ENCODE peak calls at places on chromosomes 6 and 20, in nine cellular contexts. D is spleen, K is H7, F is mammary epithelial cell, V is RWPE2, S is fibroblast of lung, A is fibroblast of pulmonary artery, U is SJSA1, Q is transverse colon. E is an unnamed sample.

GRCh38 chr6:131787955-131788712 is 19.7 kb upstream of the ENPP1 start:
- DNase-seq in D (no peak), K (no peak), F (no peak), V (no peak), S (peak; percentile 52), A (no peak), U (no peak), Q (no peak), E (no peak)

GRCh38 chr20:10040070-10040970 is 5.5 kb downstream of the ANKEF1 start:
- DNase-seq in D (no peak), K (no peak), F (peak; percentile 79), V (no peak), S (peak; percentile 85), A (peak; percentile 47), U (peak; percentile 50), Q (no peak), E (peak; percentile 13)

GRCh38 chr20:38001981-38002380 is 31.3 kb downstream of the TTI1 start:
- DNase-seq in D (no peak), K (no peak), F (no peak), V (no peak), S (peak; percentile 34), A (peak; percentile 54), U (no peak), Q (no peak), E (no peak)

GRCh38 chr6:45461486-45461885 is 83.8 kb upstream of the SUPT3H start:
- DNase-seq in D (no peak), K (no peak), F (no peak), V (no peak), S (no peak), A (peak; percentile 35), U (no peak), Q (no peak), E (no peak)

GRCh38 chr6:26105842-26106241 is 18.6 kb downstream of the HFE start:
- DNase-seq in D (no peak), K (no peak), F (no peak), V (no peak), S (no peak), A (no peak), U (no peak), Q (no peak), E (no peak)

GRCh38 chr6:84019812-84020211 is 13.8 kb upstream of the MRAP2 start:
- DNase-seq in D (no peak), K (no peak), F (no peak), V (no peak), S (no peak), A (no peak), U (no peak), Q (no peak), E (no peak)

GRCh38 chr6:41577356-41577864 is 31.2 kb downstream of the FOXP4 start:
- DNase-seq in D (no peak), K (no peak), F (no peak), V (no peak), S (no peak), A (no peak), U (no peak), Q (no peak), E (no peak)

GRCh38 chr6:17432356-17432755 is 39.0 kb downstream of the CAP2 start:
- DNase-seq in D (no peak), K (no peak), F (no peak), V (no peak), S (peak; percentile 64), A (peak; percentile 39), U (no peak), Q (no peak), E (no peak)

GRCh38 chr20:53578492-53579222 is 15.0 kb downstream of the ZNF217 start:
- DNase-seq in D (no peak), K (peak; percentile 69), F (peak; percentile 75), V (no peak), S (peak; percentile 95), A (peak; percentile 96), U (peak; percentile 62), Q (peak; percentile 51), E (peak; percentile 77)

GRCh38 chr20:2826655-2827054 is 10.5 kb downstream of the TMEM239 start:
- DNase-seq in D (no peak), K (no peak), F (no peak), V (no peak), S (no peak), A (no peak), U (no peak), Q (no peak), E (no peak)

GRCh38 chr20:21102691-21103311 is 3.4 kb downstream of the LINC00237 start:
- DNase-seq in D (peak; percentile 84), K (peak; percentile 78), F (peak; percentile 35), V (no peak), S (no peak), A (peak; percentile 7), U (no peak), Q (peak; percentile 47), E (no peak)

GRCh38 chr6:5471637-5472430 is 210.5 kb downstream of the FARS2 start:
- DNase-seq in D (no peak), K (peak; percentile 42), F (no peak), V (no peak), S (no peak), A (no peak), U (no peak), Q (no peak), E (no peak)

GRCh38 chr6:158666637-158667359 is 16.9 kb downstream of the SYTL3 start:
- DNase-seq in D (no peak), K (no peak), F (no peak), V (no peak), S (peak; percentile 89), A (peak; percentile 71), U (no peak), Q (no peak), E (no peak)

GRCh38 chr6:12343122-12343439 is 52.9 kb downstream of the EDN1 start:
- DNase-seq in D (no peak), K (no peak), F (no peak), V (no peak), S (no peak), A (no peak), U (no peak), Q (no peak), E (no peak)

GRCh38 chr6:158521759-158522158 is 38.1 kb upstream of the TMEM181 start:
- DNase-seq in D (no peak), K (no peak), F (no peak), V (no peak), S (no peak), A (no peak), U (peak; percentile 6), Q (no peak), E (no peak)

GRCh38 chr6:39476151-39476550 is 153.6 kb upstream of the KCNK16 start:
- DNase-seq in D (no peak), K (no peak), F (no peak), V (no peak), S (no peak), A (no peak), U (no peak), Q (no peak), E (no peak)

GRCh38 chr6:144062757-144063156 is 32.6 kb downstream of the SF3B5 start:
- DNase-seq in D (no peak), K (peak; percentile 12), F (no peak), V (no peak), S (no peak), A (no peak), U (no peak), Q (no peak), E (no peak)
- H3K4me3 ChIP-seq in D (peak overlapping the region; percentile 79), K (no peak overlapping the region), F (no peak overlapping the region), V (no peak overlapping the region), S (no peak overlapping the region), A (no peak overlapping the region), U (no peak overlapping the region), Q (no peak overlapping the region), E (no peak overlapping the region)

DNA sequence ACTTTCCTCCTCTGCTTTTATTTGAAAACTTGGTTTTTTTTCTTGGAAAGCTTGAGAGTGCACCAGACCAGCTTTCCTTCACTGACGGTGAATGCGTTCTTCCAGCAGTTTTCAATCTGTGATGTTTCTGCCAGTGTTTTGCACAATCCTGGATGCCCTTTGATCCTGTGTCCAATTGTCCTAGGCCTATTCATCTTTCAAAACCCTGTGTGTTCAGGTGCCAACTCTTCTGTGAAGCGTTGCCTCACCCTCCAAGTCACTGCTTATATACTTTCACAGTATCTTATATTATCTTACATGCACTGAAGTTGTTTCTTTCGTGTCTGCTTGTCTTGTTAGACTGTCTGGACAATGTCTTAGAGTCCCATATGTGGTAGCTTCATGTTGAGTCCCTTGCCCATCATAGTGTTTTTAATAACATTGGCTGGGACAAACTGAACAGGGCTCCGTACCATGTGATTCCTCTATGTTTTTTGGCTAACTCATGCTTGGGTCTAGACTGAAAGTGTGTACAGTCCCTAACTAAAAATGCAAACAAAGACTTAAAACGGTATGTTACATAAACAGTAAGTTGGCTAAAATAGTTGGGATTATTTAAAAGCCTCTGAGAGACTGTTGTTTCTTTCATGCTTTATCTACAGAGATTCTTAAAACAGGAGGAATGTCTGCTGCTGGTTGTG is 2.0 kb downstream of the RNF217 start:
- DNase-seq in D (no peak), K (no peak), F (no peak), V (no peak), S (peak; percentile 88), A (peak; percentile 90), U (no peak), Q (peak; percentile 51), E (no peak)
- H3K4me3 ChIP-seq in D (peak overlapping the region; percentile 67), K (no peak overlapping the region), F (peak overlapping the region; percentile 74), V (peak overlapping the region; percentile 91), S (peak overlapping the region; percentile 81), A (peak overlapping the region; percentile 84), U (peak overlapping the region; percentile 90), Q (peak overlapping the region; percentile 96), E (peak overlapping the region; percentile 90)

DNA sequence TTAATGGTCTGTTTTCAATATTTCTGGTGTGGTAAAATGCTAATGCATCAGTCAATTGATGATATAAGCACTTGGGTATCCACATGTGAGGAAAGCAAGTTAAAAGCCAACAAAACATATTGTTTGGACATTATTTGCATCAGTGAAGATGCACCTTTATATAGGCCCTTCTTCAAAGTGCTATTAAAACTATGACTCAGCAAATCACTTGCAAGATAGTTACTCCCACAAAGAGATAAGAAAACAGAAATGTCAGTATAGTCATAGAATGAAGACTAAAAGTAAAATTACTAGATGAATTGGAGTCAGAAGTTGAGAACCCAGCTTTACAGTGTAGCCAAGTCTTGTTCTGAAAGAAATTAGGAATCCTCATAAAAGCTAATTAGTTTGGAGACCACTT is 14.6 kb upstream of the GRM1 start:
- DNase-seq in D (no peak), K (no peak), F (no peak), V (no peak), S (no peak), A (no peak), U (no peak), Q (no peak), E (no peak)
- H3K4me3 ChIP-seq in D (no peak overlapping the region), K (no peak overlapping the region), F (no peak overlapping the region), V (no peak overlapping the region), S (no peak overlapping the region), A (no peak overlapping the region), U (no peak overlapping the region), Q (no peak overlapping the region), E (no peak overlapping the region)

DNA sequence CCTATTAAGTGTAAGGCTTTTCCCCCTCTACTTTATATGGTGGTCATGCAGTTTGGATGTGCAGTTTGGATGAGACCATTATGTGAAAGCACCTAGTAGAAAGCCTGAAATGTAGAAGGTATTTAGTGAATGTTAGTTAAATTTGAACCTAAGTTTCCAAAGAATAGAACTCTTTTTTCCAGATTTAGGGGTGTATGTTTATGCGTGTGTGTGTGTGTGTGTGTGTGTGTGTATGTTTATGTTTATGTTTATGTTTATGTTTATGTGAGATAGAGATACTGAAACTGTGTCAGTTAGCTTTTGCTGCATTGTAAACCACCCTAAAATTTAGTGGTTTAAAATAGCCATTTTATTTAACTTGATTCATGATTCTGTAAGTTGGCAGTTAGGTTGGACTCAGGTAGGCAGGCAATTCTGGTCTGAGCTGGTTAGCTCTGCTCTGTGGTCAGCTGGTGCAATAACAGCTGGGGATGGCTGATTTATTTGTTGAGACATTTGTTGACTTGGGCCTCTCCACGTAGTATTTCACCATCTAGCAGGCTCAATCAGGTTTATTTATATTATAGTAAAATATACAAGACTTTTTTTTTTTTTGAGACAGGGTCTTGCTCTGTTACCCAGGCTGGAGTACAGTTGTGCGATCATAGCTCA is 54.0 kb downstream of the STK4 start:
- DNase-seq in D (no peak), K (no peak), F (peak; percentile 47), V (no peak), S (peak; percentile 52), A (no peak), U (no peak), Q (peak; percentile 31), E (no peak)
- H3K4me3 ChIP-seq in D (no peak overlapping the region), K (no peak overlapping the region), F (no peak overlapping the region), V (no peak overlapping the region), S (no peak overlapping the region), A (no peak overlapping the region), U (no peak overlapping the region), Q (no peak overlapping the region), E (no peak overlapping the region)

E was measured in AG04450.